ENCODE peak calls at places on chromosomes 11 and 22, in seven cellular contexts. One of them, this sample, is unnamed.

GRCh38 chr11:9498457-9499078 is 37.8 kb downstream of the ZNF143 start:
- DNase-seq in SK-N-SH: no peak
- DNase-seq in HepG2: peak; percentile 23
- DNase-seq in K562: no peak
- DNase-seq in GM12878: no peak
- DNase-seq in H1: no peak
- DNase-seq in A549: no peak
- DNase-seq in this sample: no peak

GRCh38 chr11:120057028-120057330 is 80.9 kb downstream of the TRIM29 start:
- DNase-seq in HepG2: no peak
- DNase-seq in SK-N-SH: no peak
- DNase-seq in A549: no peak
- DNase-seq in H1: no peak
- DNase-seq in K562: no peak
- DNase-seq in GM12878: no peak
- DNase-seq in this sample: no peak

GRCh38 chr11:45238724-45239123 is 47.4 kb downstream of the SYT13 start:
- DNase-seq in H1: no peak
- DNase-seq in K562: no peak
- DNase-seq in GM12878: no peak
- DNase-seq in HepG2: no peak
- DNase-seq in SK-N-SH: no peak
- DNase-seq in A549: peak; percentile 52
- DNase-seq in this sample: peak; percentile 84

GRCh38 chr11:108891143-108891542 is 226.3 kb downstream of the DDX10 start:
- DNase-seq in HepG2: no peak
- DNase-seq in H1: no peak
- DNase-seq in K562: no peak
- DNase-seq in GM12878: no peak
- DNase-seq in SK-N-SH: no peak
- DNase-seq in A549: no peak
- DNase-seq in this sample: no peak

GRCh38 chr11:83574516-83574915 is 288.3 kb upstream of the CCDC90B start:
- DNase-seq in K562: no peak
- DNase-seq in SK-N-SH: no peak
- DNase-seq in HepG2: no peak
- DNase-seq in GM12878: no peak
- DNase-seq in H1: no peak
- DNase-seq in A549: no peak
- DNase-seq in this sample: peak; percentile 58

GRCh38 chr22:20852076-20852475 is 6.5 kb downstream of the PI4KA start:
- DNase-seq in A549: no peak
- DNase-seq in HepG2: no peak
- DNase-seq in K562: peak; percentile 58
- DNase-seq in SK-N-SH: no peak
- DNase-seq in H1: no peak
- DNase-seq in GM12878: no peak
- DNase-seq in this sample: no peak

GRCh38 chr11:6799402-6799801 is at the start of gene OR6A2:
- DNase-seq in K562: no peak
- DNase-seq in SK-N-SH: no peak
- DNase-seq in GM12878: no peak
- DNase-seq in H1: no peak
- DNase-seq in A549: no peak
- DNase-seq in HepG2: no peak
- DNase-seq in this sample: peak; percentile 47

GRCh38 chr11:83241291-83241946 is 44.7 kb downstream of the CCDC90B start:
- DNase-seq in A549: peak; percentile 76
- DNase-seq in GM12878: no peak
- DNase-seq in HepG2: peak; percentile 63
- DNase-seq in K562: peak; percentile 49
- DNase-seq in SK-N-SH: peak; percentile 38
- DNase-seq in H1: no peak
- DNase-seq in this sample: peak; percentile 77

GRCh38 chr11:103892603-103893002 is 143.8 kb upstream of the DDI1 start:
- DNase-seq in GM12878: no peak
- DNase-seq in K562: no peak
- DNase-seq in SK-N-SH: no peak
- DNase-seq in H1: no peak
- DNase-seq in HepG2: no peak
- DNase-seq in A549: peak; percentile 39
- DNase-seq in this sample: peak; percentile 83

GRCh38 chr11:121551463-121551862 is 98.7 kb upstream of the SORL1-AS1 start:
- DNase-seq in H1: no peak
- DNase-seq in GM12878: no peak
- DNase-seq in SK-N-SH: no peak
- DNase-seq in HepG2: no peak
- DNase-seq in A549: no peak
- DNase-seq in K562: no peak
- DNase-seq in this sample: no peak

GRCh38 chr11:6273188-6273587 is 13.6 kb downstream of the CCKBR start:
- DNase-seq in SK-N-SH: no peak
- DNase-seq in K562: no peak
- DNase-seq in GM12878: no peak
- DNase-seq in HepG2: no peak
- DNase-seq in H1: no peak
- DNase-seq in A549: no peak
- DNase-seq in this sample: no peak

GRCh38 chr11:110297082-110297725 is 790 bp upstream of the RDX start:
- DNase-seq in HepG2: peak; percentile 43
- DNase-seq in A549: no peak
- DNase-seq in K562: peak; percentile 18
- DNase-seq in SK-N-SH: no peak
- DNase-seq in H1: no peak
- DNase-seq in GM12878: no peak
- DNase-seq in this sample: peak; percentile 53

GRCh38 chr11:62599069-62599696 is 2.5 kb downstream of the MTA2 start:
- DNase-seq in A549: peak; percentile 99
- DNase-seq in K562: peak; percentile 99
- DNase-seq in HepG2: peak; percentile 97
- DNase-seq in GM12878: peak; percentile 98
- DNase-seq in SK-N-SH: peak; percentile 95
- DNase-seq in H1: peak; percentile 96
- DNase-seq in this sample: peak; percentile 99

GRCh38 chr11:130980463-130980862 is 64.2 kb upstream of the SNX19 start:
- DNase-seq in K562: no peak
- DNase-seq in HepG2: no peak
- DNase-seq in A549: no peak
- DNase-seq in H1: no peak
- DNase-seq in SK-N-SH: no peak
- DNase-seq in GM12878: no peak
- DNase-seq in this sample: no peak

GRCh38 chr22:23622634-23623033 is 9.5 kb downstream of the DRICH1 start:
- DNase-seq in K562: no peak
- DNase-seq in H1: no peak
- DNase-seq in A549: no peak
- DNase-seq in GM12878: no peak
- DNase-seq in SK-N-SH: no peak
- DNase-seq in HepG2: no peak
- DNase-seq in this sample: peak; percentile 35

GRCh38 chr11:75492181-75492820 is 33.4 kb downstream of the GDPD5 start:
- DNase-seq in SK-N-SH: no peak
- DNase-seq in K562: peak; percentile 42
- DNase-seq in GM12878: no peak
- DNase-seq in H1: peak; percentile 21
- DNase-seq in A549: no peak
- DNase-seq in HepG2: no peak
- DNase-seq in this sample: peak; percentile 20

GRCh38 chr11:18468962-18469361 is 13.3 kb downstream of the LDHAL6A start:
- DNase-seq in A549: no peak
- DNase-seq in H1: no peak
- DNase-seq in GM12878: no peak
- DNase-seq in SK-N-SH: no peak
- DNase-seq in K562: no peak
- DNase-seq in HepG2: no peak
- DNase-seq in this sample: no peak

GRCh38 chr11:62324738-62325556 is 12.3 kb upstream of the ASRGL1 start:
- DNase-seq in A549: peak; percentile 52
- DNase-seq in H1: peak; percentile 41
- DNase-seq in K562: peak; percentile 81
- DNase-seq in GM12878: no peak
- DNase-seq in SK-N-SH: peak; percentile 76
- DNase-seq in HepG2: peak; percentile 70
- DNase-seq in this sample: peak; percentile 18

GRCh38 chr22:37639771-37640590 is 512 bp downstream of the SH3BP1 start:
- DNase-seq in K562: peak; percentile 54
- DNase-seq in SK-N-SH: peak; percentile 77
- DNase-seq in HepG2: no peak
- DNase-seq in H1: no peak
- DNase-seq in A549: no peak
- DNase-seq in GM12878: no peak
- DNase-seq in this sample: no peak
- TF ChIP-seq RFX5 in K562: no peak
- TF ChIP-seq RFX5 in SK-N-SH: no peak
- TF ChIP-seq RFX5 in HepG2: no peak
- TF ChIP-seq RFX5 in H1: no peak
- TF ChIP-seq RFX5 in A549: no peak
- TF ChIP-seq RFX5 in GM12878: no peak
- TF ChIP-seq RFX5 in this sample: no peak

DNA sequence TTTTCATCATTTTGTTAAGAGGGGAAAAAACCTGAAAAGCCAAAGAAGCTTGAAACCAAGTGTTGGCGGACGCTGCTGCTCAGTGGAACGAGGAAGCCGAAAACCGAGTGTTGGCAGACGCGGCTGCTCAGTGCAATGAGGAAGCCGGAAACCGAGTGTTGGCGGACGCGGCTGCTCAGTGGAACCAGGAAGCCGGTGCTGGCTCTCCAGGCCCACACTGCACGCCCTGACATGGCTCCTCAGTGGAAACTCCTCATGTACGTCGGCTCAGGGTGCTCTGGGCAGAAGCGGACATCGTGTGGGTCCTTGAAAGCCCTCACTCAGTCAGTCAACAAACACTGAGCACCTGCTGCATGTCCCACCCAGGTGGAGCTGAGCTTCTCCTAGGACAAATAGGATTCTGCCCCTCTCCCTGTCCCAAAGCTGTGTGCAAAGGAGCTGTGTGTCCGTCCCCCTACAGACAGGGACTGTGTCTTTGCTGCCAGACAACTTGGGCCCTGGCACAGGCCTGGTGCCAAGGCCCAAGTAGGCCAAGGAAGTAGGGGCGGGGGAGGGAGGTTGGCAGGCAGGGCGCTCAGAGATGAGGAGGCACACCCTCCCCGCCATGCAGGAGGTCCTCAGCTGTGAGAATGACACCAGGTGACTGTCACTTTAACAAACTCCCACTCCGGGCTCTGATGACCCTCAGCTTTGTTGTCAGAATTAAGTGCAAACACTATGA is 37.3 kb downstream of the PHF21B start:
- DNase-seq in GM12878: no peak
- DNase-seq in H1: no peak
- DNase-seq in K562: no peak
- DNase-seq in HepG2: no peak
- DNase-seq in SK-N-SH: no peak
- DNase-seq in A549: no peak
- DNase-seq in this sample: peak; percentile 3
- TF ChIP-seq RFX5 in GM12878: no peak
- TF ChIP-seq RFX5 in H1: no peak
- TF ChIP-seq RFX5 in K562: no peak
- TF ChIP-seq RFX5 in HepG2: no peak
- TF ChIP-seq RFX5 in SK-N-SH: no peak
- TF ChIP-seq RFX5 in A549: no peak
- TF ChIP-seq RFX5 in this sample: no peak

GRCh38 chr11:95793111-95793510 is 2.8 kb downstream of the CEP57 start:
- DNase-seq in H1: no peak
- DNase-seq in K562: no peak
- DNase-seq in A549: no peak
- DNase-seq in GM12878: no peak
- DNase-seq in HepG2: no peak
- DNase-seq in SK-N-SH: no peak
- DNase-seq in this sample: no peak

GRCh38 chr11:95792200-95792599 is 1.9 kb downstream of the CEP57 start:
- DNase-seq in A549: no peak
- DNase-seq in GM12878: no peak
- DNase-seq in SK-N-SH: no peak
- DNase-seq in H1: no peak
- DNase-seq in K562: no peak
- DNase-seq in HepG2: no peak
- DNase-seq in this sample: no peak

GRCh38 chr11:95794086-95794485 is 3.8 kb downstream of the CEP57 start:
- DNase-seq in SK-N-SH: no peak
- DNase-seq in K562: no peak
- DNase-seq in GM12878: no peak
- DNase-seq in H1: no peak
- DNase-seq in A549: no peak
- DNase-seq in HepG2: no peak
- DNase-seq in this sample: peak; percentile 26

GRCh38 chr11:95791385-95792033 is 1.2 kb downstream of the CEP57 start:
- DNase-seq in A549: no peak
- DNase-seq in SK-N-SH: no peak
- DNase-seq in K562: no peak
- DNase-seq in GM12878: no peak
- DNase-seq in H1: no peak
- DNase-seq in HepG2: no peak
- DNase-seq in this sample: no peak

GRCh38 chr11:95792700-95793099 is 2.4 kb downstream of the CEP57 start:
- DNase-seq in A549: no peak
- DNase-seq in GM12878: no peak
- DNase-seq in HepG2: no peak
- DNase-seq in K562: no peak
- DNase-seq in SK-N-SH: no peak
- DNase-seq in H1: no peak
- DNase-seq in this sample: no peak
- TF ChIP-seq RFX5 in A549: no peak
- TF ChIP-seq RFX5 in GM12878: no peak
- TF ChIP-seq RFX5 in HepG2: no peak
- TF ChIP-seq RFX5 in K562: no peak
- TF ChIP-seq RFX5 in SK-N-SH: no peak
- TF ChIP-seq RFX5 in H1: no peak
- TF ChIP-seq RFX5 in this sample: no peak

DNA sequence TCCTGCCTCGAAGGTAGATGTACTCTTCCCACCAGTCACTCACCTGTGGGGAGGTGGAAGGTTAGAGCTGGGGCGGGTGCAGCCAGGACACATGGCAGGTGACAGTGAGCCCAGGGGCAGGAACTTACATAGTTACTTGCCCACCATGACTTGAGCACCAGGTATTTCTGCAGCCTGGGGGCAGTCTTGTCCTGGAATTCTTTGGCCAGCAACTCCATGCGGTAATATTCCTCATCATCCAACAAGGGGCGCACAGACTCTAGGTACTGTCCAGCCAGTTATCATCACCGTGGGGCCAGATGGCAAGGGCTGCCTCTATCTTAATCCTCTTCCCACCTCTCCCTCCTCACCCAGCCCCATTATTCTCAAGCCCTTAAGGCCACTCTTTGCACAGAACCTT is 2.2 kb downstream of the CPT1B start:
- DNase-seq in GM12878: no peak
- DNase-seq in H1: no peak
- DNase-seq in SK-N-SH: peak; percentile 64
- DNase-seq in HepG2: peak; percentile 81
- DNase-seq in K562: peak; percentile 66
- DNase-seq in A549: peak; percentile 69
- DNase-seq in this sample: peak; percentile 44
- TF ChIP-seq RFX5 in GM12878: no peak
- TF ChIP-seq RFX5 in H1: no peak
- TF ChIP-seq RFX5 in SK-N-SH: no peak
- TF ChIP-seq RFX5 in HepG2: no peak
- TF ChIP-seq RFX5 in K562: no peak
- TF ChIP-seq RFX5 in A549: no peak
- TF ChIP-seq RFX5 in this sample: no peak